ENCODE peak calls at places on chromosome 7, in four cellular contexts. A is thoracic aorta, T is breast epithelium, R is fibroblast of mammary gland. L is an unnamed sample.

GRCh38 chr7:155147172-155147571 is 77.0 kb downstream of the HTR5A start:
- DNase-seq in A (no peak), T (no peak), R (no peak), L (no peak)

GRCh38 chr7:47291461-47292051 is 290.4 kb downstream of the TNS3 start:
- DNase-seq in A (peak; percentile 36), T (no peak), R (peak; percentile 98), L (peak; percentile 95)

GRCh38 chr7:157874870-157875229 is 538.0 kb downstream of the DNAJB6 start:
- DNase-seq in A (no peak), T (no peak), R (no peak), L (no peak)

GRCh38 chr7:97298561-97298960 is 181.1 kb downstream of the SDHAF3 start:
- DNase-seq in A (no peak), T (no peak), R (peak; percentile 31), L (no peak)

GRCh38 chr7:65438593-65438992 is 64.9 kb downstream of the ZNF92 start:
- DNase-seq in A (no peak), T (no peak), R (peak; percentile 97), L (peak; percentile 87)

GRCh38 chr7:104985259-104985617 is 28.8 kb upstream of the KMT2E start:
- DNase-seq in A (no peak), T (no peak), R (no peak), L (no peak)

GRCh38 chr7:147803625-147804024 is 786.9 kb upstream of the C7orf33 start:
- DNase-seq in A (no peak), T (no peak), R (no peak), L (no peak)

GRCh38 chr7:43076189-43076605 is 36.2 kb upstream of the HECW1 start:
- DNase-seq in A (no peak), T (no peak), R (peak; percentile 63), L (peak; percentile 67)

GRCh38 chr7:33986951-33987948 is 81.9 kb downstream of the BMPER start:
- DNase-seq in A (no peak), T (no peak), R (peak; percentile 100), L (peak; percentile 100)

GRCh38 chr7:24133691-24134090 is 150.3 kb upstream of the NPY start:
- DNase-seq in A (no peak), T (no peak), R (no peak), L (no peak)

GRCh38 chr7:151316896-151317295 is 24.7 kb upstream of the NUB1 start:
- DNase-seq in A (no peak), T (no peak), R (no peak), L (no peak)

GRCh38 chr7:14229047-14229446 is 239.6 kb upstream of the ETV1 start:
- DNase-seq in A (no peak), T (no peak), R (peak; percentile 8), L (no peak)

GRCh38 chr7:112942981-112943380 is 143.6 kb downstream of the GPR85 start:
- DNase-seq in A (no peak), T (no peak), R (no peak), L (no peak)

GRCh38 chr7:127189885-127190284 is 62.9 kb downstream of the GRM8 start:
- DNase-seq in A (no peak), T (no peak), R (no peak), L (no peak)

GRCh38 chr7:111138196-111138569 is 47.3 kb downstream of the LRRN3 start:
- DNase-seq in A (peak; percentile 20), T (no peak), R (peak; percentile 64), L (peak; percentile 60)

GRCh38 chr7:157485361-157485831 is 148.6 kb downstream of the DNAJB6 start:
- DNase-seq in A (no peak), T (no peak), R (no peak), L (no peak)

GRCh38 chr7:11294965-11295364 is 321.3 kb downstream of the PHF14 start:
- DNase-seq in A (no peak), T (no peak), R (no peak), L (no peak)

GRCh38 chr7:47087866-47088265 is 494.0 kb downstream of the TNS3 start:
- DNase-seq in A (no peak), T (no peak), R (peak; percentile 48), L (peak; percentile 40)

GRCh38 chr7:131235489-131236317 is 92.0 kb upstream of the MKLN1 start:
- DNase-seq in A (peak; percentile 41), T (no peak), R (peak; percentile 99), L (peak; percentile 97)

GRCh38 chr7:111752022-111752582 is 189.8 kb upstream of the IMMP2L start:
- DNase-seq in A (no peak), T (peak; percentile 60), R (peak; percentile 61), L (peak; percentile 41)

GRCh38 chr7:30796105-30796869 is 25.1 kb downstream of the MINDY4 start:
- DNase-seq in A (no peak), T (no peak), R (peak; percentile 73), L (peak; percentile 69)

GRCh38 chr7:46559194-46559576 is 638.1 kb upstream of the IGFBP3 start:
- DNase-seq in A (no peak), T (no peak), R (peak; percentile 93), L (peak; percentile 92)

GRCh38 chr7:132158841-132159240 is 417.4 kb downstream of the PLXNA4 start:
- DNase-seq in A (no peak), T (no peak), R (no peak), L (no peak)

GRCh38 chr7:42237891-42238531 is 1.0 kb upstream of the GLI3 start:
- DNase-seq in A (peak; percentile 30), T (peak; percentile 75), R (peak; percentile 63), L (peak; percentile 77)

GRCh38 chr7:117401293-117402002 is 25.8 kb downstream of the ASZ1 start:
- DNase-seq in A (no peak), T (no peak), R (no peak), L (no peak)

GRCh38 chr7:77519672-77520071 is 17.4 kb upstream of the PTPN12 start:
- DNase-seq in A (no peak), T (no peak), R (no peak), L (no peak)

GRCh38 chr7:101819913-101820522 is 2.6 kb downstream of the CUX1 start:
- DNase-seq in A (no peak), T (no peak), R (no peak), L (no peak)
- H3K4me3 ChIP-seq in A (no peak overlapping the region), T (no peak overlapping the region), R (no peak overlapping the region), L (no peak overlapping the region)

GRCh38 chr7:118662266-118662665 is 437.8 kb downstream of the ANKRD7 start:
- DNase-seq in A (no peak), T (no peak), R (no peak), L (no peak)

GRCh38 chr7:118657391-118658005 is 433.0 kb downstream of the ANKRD7 start:
- DNase-seq in A (no peak), T (no peak), R (no peak), L (no peak)
- H3K4me3 ChIP-seq in A (no peak overlapping the region), T (no peak overlapping the region), R (no peak overlapping the region), L (no peak overlapping the region)

GRCh38 chr7:129010075-129010474 is 44.8 kb downstream of the TNPO3 start:
- DNase-seq in A (no peak), T (no peak), R (no peak), L (no peak)
- H3K4me3 ChIP-seq in A (no peak overlapping the region), T (no peak overlapping the region), R (no peak overlapping the region), L (no peak overlapping the region)

GRCh38 chr7:20122073-20122472 is 95.1 kb downstream of the MACC1 start:
- DNase-seq in A (no peak), T (no peak), R (no peak), L (no peak)
- H3K4me3 ChIP-seq in A (no peak overlapping the region), T (no peak overlapping the region), R (no peak overlapping the region), L (no peak overlapping the region)

GRCh38 chr7:1539346-1540321 is 9.1 kb downstream of the MAFK start:
- DNase-seq in A (no peak), T (no peak), R (peak; percentile 62), L (peak; percentile 61)

GRCh38 chr7:1540391-1541271 is 10.1 kb downstream of the MAFK start:
- DNase-seq in A (no peak), T (no peak), R (no peak), L (no peak)

GRCh38 chr7:1536768-1537630 is 6.5 kb downstream of the MAFK start:
- DNase-seq in A (peak; percentile 91), T (peak; percentile 98), R (peak; percentile 98), L (peak; percentile 99)

GRCh38 chr7:1537631-1538412 is 7.3 kb downstream of the MAFK start:
- DNase-seq in A (peak; percentile 93), T (peak; percentile 90), R (peak; percentile 94), L (peak; percentile 91)

DNA sequence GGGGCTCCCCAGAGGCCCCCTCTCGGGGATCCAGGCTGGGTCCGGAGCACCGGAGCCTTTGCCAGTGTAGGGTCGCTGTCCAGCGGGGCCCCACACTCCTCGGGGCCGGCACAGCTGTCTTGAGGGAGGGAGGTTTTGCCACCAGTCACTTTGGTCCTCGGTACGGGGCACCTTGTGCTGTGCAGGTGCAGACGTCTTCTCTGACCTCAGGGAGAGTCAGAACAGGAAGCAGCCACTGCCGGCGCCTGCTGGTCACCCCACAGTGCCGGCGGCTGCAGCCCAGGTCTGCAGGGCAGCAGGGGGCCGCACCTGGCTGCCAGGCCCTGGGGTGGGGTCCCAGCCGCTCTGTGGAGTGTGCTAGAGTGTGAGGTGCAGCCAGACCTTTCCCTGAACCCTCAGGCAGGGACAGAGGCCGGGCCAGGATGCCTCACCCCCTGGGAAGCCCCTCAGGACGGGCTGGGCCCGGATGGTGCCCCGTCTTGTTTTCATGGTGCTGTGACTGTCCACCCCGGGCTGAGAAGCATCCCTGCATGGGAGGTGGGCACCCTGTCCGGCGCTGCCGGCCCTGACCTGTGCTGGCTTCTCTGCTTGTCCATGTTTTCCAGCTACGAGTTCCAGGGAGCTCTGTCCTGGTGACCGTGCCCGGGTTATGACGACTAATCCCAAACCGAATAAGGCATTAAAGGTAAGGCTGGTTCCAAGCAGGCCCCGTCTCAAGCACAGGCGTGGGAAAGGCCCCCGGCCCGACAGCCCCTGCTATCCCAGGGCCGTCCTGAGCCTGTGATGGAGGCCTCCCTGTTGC is 8.2 kb downstream of the MAFK start:
- DNase-seq in A (no peak), T (no peak), R (no peak), L (no peak)
- H3K4me3 ChIP-seq in A (peak overlapping the region; percentile 78), T (peak overlapping the region; percentile 53), R (no peak overlapping the region), L (peak overlapping the region; percentile 7)

GRCh38 chr7:23011222-23011924 is 2.6 kb downstream of the HYCC1 start:
- DNase-seq in A (no peak), T (no peak), R (no peak), L (no peak)
- H3K4me3 ChIP-seq in A (peak overlapping the region; percentile 12), T (peak overlapping the region; percentile 75), R (peak overlapping the region; percentile 75), L (peak overlapping the region; percentile 86)

L was measured in AG10803.